ENCODE peak calls at places on chromosomes 2 and 18, in nine cellular contexts. G is ovary, V is astrocyte, J is GM12865, W is mucosa of descending colon, I is left ventricle myocardium inferior, R is MM.1S, P is WERI-Rb-1, T is IMR-90. C is an unnamed sample.

GRCh38 chr2:33510589-33510968 is 34.1 kb downstream of the RASGRP3 start:
- DNase-seq in G (no peak), V (peak; percentile 85), J (no peak), W (no peak), I (no peak), R (no peak), P (no peak), T (peak; percentile 81), C (no peak)

GRCh38 chr2:29782087-29782486 is 139.3 kb downstream of the ALK start:
- DNase-seq in G (no peak), V (no peak), J (no peak), W (no peak), I (no peak), R (no peak), P (peak; percentile 91), T (no peak), C (no peak)

GRCh38 chr2:134220525-134220924 is 33.3 kb upstream of the MGAT5 start:
- DNase-seq in G (no peak), V (peak; percentile 24), J (no peak), W (no peak), I (no peak), R (no peak), P (no peak), T (no peak), C (no peak)

GRCh38 chr2:120262761-120263428 is 10.2 kb downstream of the RALB start:
- DNase-seq in G (no peak), V (peak; percentile 69), J (no peak), W (no peak), I (no peak), R (no peak), P (no peak), T (peak; percentile 63), C (no peak)

GRCh38 chr2:216606551-216607527 is 26.4 kb upstream of the IGFBP2 start:
- DNase-seq in G (no peak), V (no peak), J (peak; percentile 25), W (no peak), I (no peak), R (no peak), P (no peak), T (no peak), C (no peak)

GRCh38 chr2:20589975-20590703 is 60.8 kb downstream of the HS1BP3 start:
- DNase-seq in G (peak; percentile 33), V (peak; percentile 43), J (no peak), W (no peak), I (no peak), R (no peak), P (no peak), T (peak; percentile 35), C (no peak)

GRCh38 chr2:129396980-129397599 is 582.4 kb upstream of the RAB6C start:
- DNase-seq in G (no peak), V (no peak), J (peak; percentile 63), W (no peak), I (no peak), R (peak; percentile 46), P (peak; percentile 65), T (no peak), C (no peak)

GRCh38 chr2:215521031-215521430 is 85.2 kb upstream of the FN1 start:
- DNase-seq in G (no peak), V (no peak), J (no peak), W (no peak), I (no peak), R (no peak), P (no peak), T (no peak), C (no peak)

GRCh38 chr2:242098445-242099128 is 229.1 kb downstream of the RTP5 start:
- DNase-seq in G (no peak), V (no peak), J (peak; percentile 7), W (no peak), I (no peak), R (peak; percentile 24), P (no peak), T (peak; percentile 53), C (no peak)

GRCh38 chr2:71575966-71576365 is 122.6 kb downstream of the DYSF start:
- DNase-seq in G (no peak), V (no peak), J (no peak), W (no peak), I (no peak), R (no peak), P (no peak), T (no peak), C (no peak)

GRCh38 chr2:109736177-109736827 is 57.8 kb upstream of the RGPD5 start:
- DNase-seq in G (peak; percentile 57), V (peak; percentile 34), J (peak; percentile 65), W (peak; percentile 37), I (no peak), R (peak; percentile 49), P (peak; percentile 60), T (peak; percentile 65), C (no peak)

GRCh38 chr2:232385660-232386489 is 7.3 kb downstream of the ALPP start:
- DNase-seq in G (peak; percentile 61), V (peak; percentile 95), J (no peak), W (no peak), I (no peak), R (no peak), P (no peak), T (peak; percentile 81), C (peak; percentile 97)

GRCh38 chr18:63762518-63762917 is 12.7 kb upstream of the SERPINB7 start:
- DNase-seq in G (no peak), V (peak; percentile 45), J (no peak), W (no peak), I (no peak), R (no peak), P (no peak), T (peak; percentile 89), C (peak; percentile 89)

GRCh38 chr2:221961561-221961960 is 337.2 kb downstream of the PAX3 start:
- DNase-seq in G (no peak), V (no peak), J (no peak), W (no peak), I (no peak), R (no peak), P (no peak), T (no peak), C (no peak)

GRCh38 chr2:25572638-25573037 is 100.7 kb downstream of the DTNB start:
- DNase-seq in G (no peak), V (no peak), J (no peak), W (no peak), I (no peak), R (no peak), P (no peak), T (no peak), C (no peak)

GRCh38 chr18:8423051-8423558 is 186.1 kb upstream of the RAB12 start:
- DNase-seq in G (no peak), V (peak; percentile 65), J (no peak), W (no peak), I (no peak), R (no peak), P (no peak), T (peak; percentile 65), C (peak; percentile 13)

GRCh38 chr2:222293660-222294630 is 4.9 kb downstream of the PAX3 start:
- DNase-seq in G (no peak), V (no peak), J (no peak), W (no peak), I (no peak), R (no peak), P (no peak), T (no peak), C (no peak)

DNA sequence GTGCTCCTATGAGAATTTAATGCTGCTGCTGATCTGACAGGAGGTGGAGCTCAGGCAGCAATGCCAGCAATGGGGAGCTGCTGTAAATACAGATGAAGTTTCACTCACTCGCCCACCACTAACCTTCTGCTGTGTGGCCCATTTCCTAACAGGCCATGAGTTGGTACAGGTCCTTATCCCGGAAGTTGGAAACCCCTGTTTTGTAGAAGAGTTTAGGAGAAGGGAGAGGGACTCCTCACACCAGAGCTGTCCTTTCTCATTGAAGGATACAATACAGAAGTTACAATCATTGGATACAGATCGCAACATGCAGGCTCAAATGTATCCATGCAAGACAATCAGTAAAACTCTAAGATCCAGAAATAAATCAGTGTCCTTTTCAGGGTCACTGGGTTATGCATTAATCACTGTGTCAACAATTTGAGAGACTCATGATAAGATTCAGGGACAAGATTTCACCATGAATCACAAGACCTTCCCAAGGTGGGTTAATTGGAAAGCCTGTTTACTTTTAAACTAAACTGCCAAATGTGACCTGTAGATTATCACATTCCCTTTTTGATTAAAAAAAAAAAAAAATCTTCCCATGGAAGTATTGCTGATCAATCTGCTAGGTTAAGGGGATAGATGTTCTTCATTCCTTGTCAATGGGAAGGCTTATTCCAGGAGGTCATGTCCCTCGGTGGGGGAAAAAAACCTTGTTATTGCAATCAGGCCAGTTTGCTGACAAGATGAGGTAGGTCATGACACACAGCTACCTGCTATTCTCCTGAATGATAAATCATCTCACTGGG is 97.2 kb downstream of the SP100 start:
- DNase-seq in G (no peak), V (no peak), J (no peak), W (no peak), I (no peak), R (no peak), P (no peak), T (no peak), C (no peak)
- H3K4me3 ChIP-seq in G (no peak overlapping the region), V (no peak overlapping the region), J (no peak overlapping the region), W (no peak overlapping the region), I (no peak overlapping the region), R (no peak overlapping the region), P (no peak overlapping the region), T (no peak overlapping the region), C (no peak overlapping the region)

DNA sequence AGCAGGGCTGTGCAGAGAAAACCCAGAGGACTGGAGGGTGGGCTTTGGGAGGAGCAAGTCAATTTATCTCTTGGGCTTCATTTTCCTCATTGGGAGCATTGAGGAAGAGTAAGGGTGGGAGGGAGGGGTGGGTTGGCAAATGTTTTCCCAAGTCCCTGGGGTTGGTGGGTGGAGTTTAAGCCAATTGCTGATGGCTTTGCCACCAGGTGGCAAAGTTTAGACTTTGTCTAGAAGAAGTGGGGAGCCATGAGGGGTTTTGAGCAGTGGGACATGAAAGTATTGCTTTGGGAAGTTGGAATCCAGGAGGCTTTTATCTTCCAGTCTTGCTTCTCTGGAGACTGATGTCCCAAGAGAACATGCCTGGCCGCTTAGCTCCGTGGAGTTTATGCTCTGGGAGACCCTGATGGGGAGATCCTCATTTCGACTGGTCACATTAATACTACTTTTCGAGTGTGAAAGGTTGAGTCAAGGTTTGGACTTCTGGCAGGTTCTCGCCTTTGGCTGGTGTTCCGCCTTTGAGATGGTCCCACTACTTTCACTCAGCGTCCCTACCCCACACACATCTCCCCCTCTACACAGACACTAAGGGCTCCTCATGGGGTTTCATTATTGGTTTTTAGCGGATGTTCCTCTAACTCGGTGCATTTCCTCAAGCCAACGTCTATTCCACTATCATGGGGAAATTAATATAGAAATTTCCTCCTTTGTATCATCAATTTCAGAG is 126.7 kb downstream of the PRKCE start:
- DNase-seq in G (no peak), V (no peak), J (no peak), W (no peak), I (no peak), R (peak; percentile 21), P (no peak), T (no peak), C (no peak)
- TF ChIP-seq CTCF in G (no peak), V (no peak), J (no peak), W (no peak), I (no peak), R (no peak), P (peak; percentile 31), T (no peak), C (no peak)

GRCh38 chr2:31675485-31675901 is 94.8 kb upstream of the SRD5A2 start:
- DNase-seq in G (no peak), V (no peak), J (peak; percentile 22), W (no peak), I (no peak), R (no peak), P (peak; percentile 52), T (no peak), C (no peak)
- H3K4me3 ChIP-seq in G (no peak overlapping the region), V (no peak overlapping the region), J (no peak overlapping the region), W (no peak overlapping the region), I (no peak overlapping the region), R (no peak overlapping the region), P (no peak overlapping the region), T (no peak overlapping the region), C (no peak overlapping the region)

GRCh38 chr18:46071894-46072867 is at the start of gene PSTPIP2:
- DNase-seq in G (peak; percentile 75), V (peak; percentile 46), J (peak; percentile 54), W (peak; percentile 80), I (peak; percentile 71), R (no peak), P (peak; percentile 79), T (peak; percentile 54), C (no peak)
- TF ChIP-seq CTCF in G (no peak), V (no peak), J (no peak), W (no peak), I (no peak), R (no peak), P (peak; percentile 10), T (no peak), C (peak; percentile 3)

C was measured in AG09309.